ENCODE peak calls at places on chromosomes 11 and 22, in nine cellular contexts. N is right lobe of liver, R is uterus, G is transverse colon, P is ovary, Z is body of pancreas, W is Peyer's patch, E is prostate gland, J is A549. D is an unnamed sample. For H3K4me1, the result is how much of the 10 kb centered on the place peaks cover.

GRCh38 chr22:20585640-20586402 is 78.4 kb downstream of the MED15 start:
- DNase-seq in E (peak), P (no peak), Z (no peak), W (peak), G (no peak), N (no peak), J (no peak), R (no peak), D (no peak)

GRCh38 chr11:2929880-2930704 is 872 bp upstream of the PHLDA2 start:
- DNase-seq in Z (peak), W (peak), R (no peak), E (peak), J (peak), N (peak), P (peak), G (peak), D (peak)

GRCh38 chr11:2576536-2576935 is 123.3 kb downstream of the KCNQ1OT1 start:
- DNase-seq in P (no peak), N (peak), E (no peak), J (no peak), W (no peak), R (peak), Z (no peak), G (peak), D (no peak)

GRCh38 chr22:29541845-29542244 is 11.7 kb downstream of the THOC5 start:
- DNase-seq in P (no peak), W (no peak), E (no peak), G (no peak), J (no peak), Z (no peak), N (no peak), R (no peak), D (no peak)

GRCh38 chr11:80855975-80856524 is 1415.2 kb upstream of the TENM4 start:
- DNase-seq in P (no peak), E (no peak), R (no peak), Z (no peak), G (no peak), J (no peak), W (no peak), N (no peak), D (no peak)

GRCh38 chr22:20235453-20235991 is 32.6 kb downstream of the RTN4R start:
- DNase-seq in P (no peak), R (no peak), N (peak), E (no peak), J (no peak), G (no peak), W (no peak), Z (no peak), D (no peak)

GRCh38 chr11:24963879-24964278 is 467.0 kb downstream of the LUZP2 start:
- DNase-seq in E (no peak), N (no peak), W (no peak), Z (no peak), J (no peak), G (no peak), P (no peak), R (no peak), D (no peak)

GRCh38 chr11:4197112-4197511 is 102.5 kb downstream of the RRM1 start:
- DNase-seq in P (no peak), G (no peak), J (no peak), R (no peak), Z (no peak), E (no peak), W (no peak), N (no peak), D (no peak)

GRCh38 chr11:28461338-28461737 is 353.1 kb downstream of the METTL15 start:
- DNase-seq in R (no peak), G (no peak), P (no peak), W (no peak), J (no peak), N (no peak), E (no peak), Z (no peak), D (no peak)

GRCh38 chr11:79157738-79158137 is 283.1 kb downstream of the TENM4 start:
- DNase-seq in R (no peak), G (no peak), E (no peak), W (no peak), J (no peak), P (no peak), Z (no peak), N (no peak), D (no peak)

GRCh38 chr11:79159657-79160450 is 281.0 kb downstream of the TENM4 start:
- DNase-seq in R (no peak), N (no peak), G (no peak), Z (no peak), P (no peak), W (no peak), E (no peak), J (no peak), D (no peak)

GRCh38 chr11:79156031-79156430 is 284.8 kb downstream of the TENM4 start:
- DNase-seq in N (no peak), J (no peak), W (no peak), Z (peak), E (no peak), R (no peak), G (no peak), P (no peak), D (peak)

GRCh38 chr11:79165908-79166307 is 274.9 kb downstream of the TENM4 start:
- DNase-seq in R (no peak), W (no peak), P (no peak), Z (no peak), G (no peak), E (no peak), J (no peak), N (no peak), D (no peak)

DNA sequence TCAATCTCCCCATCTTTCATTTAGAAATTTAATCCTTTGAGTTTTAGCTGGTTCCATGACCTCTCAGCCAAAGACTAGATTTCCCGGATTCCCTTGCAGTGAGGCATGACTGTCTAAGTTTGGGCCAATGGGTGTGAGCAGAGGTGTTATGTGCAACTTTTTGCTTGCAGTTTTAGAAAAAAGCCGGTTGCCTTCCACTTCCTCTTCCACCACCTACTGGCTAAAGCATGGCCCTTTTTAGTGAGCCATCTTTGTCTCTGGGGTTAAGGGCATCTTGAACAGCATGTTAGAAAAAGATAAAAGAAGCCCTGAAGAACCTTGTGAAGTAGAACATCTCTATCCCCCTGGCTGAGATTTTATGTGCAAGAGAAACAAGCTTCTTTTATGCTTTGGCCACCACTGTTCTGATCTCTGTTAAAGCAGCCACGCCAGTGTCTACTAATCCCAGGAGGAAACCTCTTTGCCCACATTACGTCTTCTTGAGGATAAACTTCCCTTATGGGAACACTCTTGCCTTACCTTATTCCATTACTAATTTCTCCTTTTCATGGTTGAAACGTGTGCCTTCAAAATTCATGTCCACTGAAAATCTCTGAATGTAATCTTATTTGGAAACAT is 279.9 kb downstream of the TENM4 start:
- DNase-seq in Z (peak), R (no peak), N (no peak), P (no peak), E (peak), W (no peak), J (no peak), G (no peak), D (no peak)
- TF ChIP-seq CTCF in Z (no peak), R (no peak), N (no peak), P (no peak), E (peak), W (no peak), J (no peak), G (no peak), D (no peak)

GRCh38 chr22:24550028-24550901 is 4.7 kb downstream of the GUCD1 start:
- DNase-seq in Z (peak), P (no peak), R (no peak), N (peak), G (peak), W (peak), E (no peak), J (peak), D (no peak)
- H3K4me1 ChIP-seq in Z (half or more), P (under half), R (under half), N (half or more), G (half or more), W (under half), E (under half), J (under half), D (under half)

GRCh38 chr11:123188508-123189165 is 6.4 kb downstream of the CLMP start:
- DNase-seq in G (no peak), E (no peak), Z (no peak), R (no peak), P (no peak), J (no peak), N (no peak), W (no peak), D (peak)

GRCh38 chr11:123186291-123186690 is 8.8 kb downstream of the CLMP start:
- DNase-seq in E (no peak), P (no peak), Z (no peak), G (no peak), R (no peak), W (no peak), N (no peak), J (no peak), D (no peak)

GRCh38 chr11:123185326-123185725 is 9.7 kb downstream of the CLMP start:
- DNase-seq in R (no peak), N (no peak), P (no peak), G (no peak), E (no peak), J (no peak), Z (no peak), W (no peak), D (no peak)

GRCh38 chr11:123187221-123187620 is 7.8 kb downstream of the CLMP start:
- DNase-seq in J (no peak), E (no peak), G (no peak), N (no peak), P (no peak), R (no peak), W (no peak), Z (no peak), D (no peak)

DNA sequence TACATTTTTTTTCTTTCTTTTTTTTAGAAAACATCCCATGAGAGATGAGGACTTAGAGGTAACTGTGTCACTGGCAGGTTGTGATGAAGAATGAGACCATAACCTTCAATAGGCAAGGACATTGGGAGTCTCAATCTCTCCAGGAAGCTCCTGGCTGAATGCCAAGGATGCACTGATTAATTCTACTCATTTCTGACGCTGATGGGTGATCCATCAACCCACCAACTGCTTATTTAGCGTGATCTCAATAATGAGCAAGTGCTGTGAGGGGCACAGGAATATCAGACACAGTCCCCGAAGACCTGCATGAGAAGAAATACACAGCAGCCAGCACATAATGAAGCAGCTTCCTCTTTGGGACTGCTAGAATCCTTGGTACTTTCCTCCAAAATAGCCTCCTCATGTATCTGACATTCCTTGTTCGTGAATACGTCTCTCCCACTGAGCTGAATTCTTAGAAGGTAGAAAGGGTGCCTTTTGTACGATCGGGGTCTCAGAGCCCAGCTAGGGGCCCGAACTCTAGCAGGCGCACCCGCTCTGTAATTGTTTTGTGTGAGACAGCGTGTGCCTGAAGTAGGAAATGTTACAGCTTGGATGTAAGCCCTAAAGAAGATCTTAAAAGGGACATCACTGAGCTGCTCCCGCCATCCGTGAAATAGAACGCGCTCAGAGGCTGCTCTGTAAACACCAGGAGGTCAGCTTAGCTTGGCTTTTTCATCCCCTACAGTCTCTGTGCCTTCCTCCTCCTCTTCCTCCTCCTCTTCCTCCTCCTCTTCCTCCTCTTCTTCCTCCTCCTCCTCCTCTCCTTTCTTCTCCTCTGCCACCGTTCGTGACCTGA is 7.2 kb downstream of the CLMP start:
- DNase-seq in P (no peak), W (no peak), G (no peak), E (no peak), R (no peak), N (no peak), Z (no peak), J (no peak), D (no peak)
- TF ChIP-seq POLR2A in P (no peak), W (no peak), G (no peak), E (no peak), R (no peak), N (no peak), Z (no peak), J (no peak), D (no peak)

DNA sequence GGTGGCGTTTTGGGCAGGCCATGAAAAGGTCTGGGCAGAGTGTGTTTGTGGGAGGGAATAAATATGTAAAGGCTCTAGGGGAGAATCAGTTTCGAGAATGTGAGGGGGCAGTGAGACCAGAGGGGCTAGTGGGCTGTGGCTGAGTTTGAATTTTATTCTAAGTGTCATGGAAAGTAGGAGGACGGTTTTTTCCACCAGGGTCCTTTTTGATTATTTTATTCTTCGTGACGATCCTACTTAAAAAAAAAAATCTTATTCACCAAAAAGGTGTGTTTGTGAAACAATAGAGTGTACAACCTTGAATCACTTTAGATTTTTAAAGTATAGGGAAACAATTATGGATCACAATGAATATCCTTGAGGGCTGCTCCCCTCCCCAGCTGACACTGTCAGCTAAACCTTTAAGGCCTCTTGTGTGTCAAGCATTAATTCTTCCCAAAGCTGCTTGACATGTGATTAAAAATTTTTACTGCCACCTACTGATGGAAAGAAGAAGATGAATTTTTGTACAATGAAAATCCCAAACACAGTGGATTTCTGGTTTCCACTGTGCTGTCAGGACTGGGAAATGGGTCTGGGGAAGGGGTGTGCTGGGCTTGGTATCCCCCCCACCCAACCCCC is 107.5 kb upstream of the OR4B1 start:
- DNase-seq in E (no peak), P (no peak), G (no peak), N (no peak), Z (no peak), W (no peak), R (no peak), J (peak), D (no peak)
- TF ChIP-seq CTCF in E (peak), P (no peak), G (peak), N (peak), Z (no peak), W (peak), R (no peak), J (peak), D (no peak)

DNA sequence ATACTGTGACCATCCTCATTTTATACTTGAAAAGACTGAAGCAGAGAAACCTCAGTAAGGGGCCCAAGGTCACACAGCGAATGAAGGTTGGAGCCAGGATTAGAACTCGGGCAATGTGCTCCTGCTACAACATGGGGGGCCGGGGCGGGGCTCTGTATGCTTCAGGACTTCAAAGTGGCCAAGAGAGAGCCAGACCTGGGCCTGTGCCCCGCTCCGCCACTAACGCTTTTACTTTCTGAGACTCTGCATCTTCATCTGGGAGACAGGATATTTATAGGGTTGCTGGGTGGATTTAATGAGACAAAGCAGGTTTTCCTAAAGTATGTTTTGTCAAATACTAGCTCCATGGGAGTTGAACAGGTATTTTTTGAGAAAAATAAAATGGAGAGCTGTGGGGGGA is 33.9 kb upstream of the LYVE1 start:
- DNase-seq in J (no peak), R (no peak), P (no peak), G (no peak), Z (no peak), N (no peak), E (no peak), W (no peak), D (no peak)
- H3K4me1 ChIP-seq in J (under half), R (under half), P (under half), G (under half), Z (under half), N (under half), E (under half), W (under half), D (under half)

GRCh38 chr22:33962409-33962808 is 42.1 kb upstream of the LARGE1 start:
- DNase-seq in J (no peak), E (no peak), N (no peak), R (no peak), G (no peak), Z (no peak), W (no peak), P (no peak), D (no peak)
- TF ChIP-seq POLR2A in J (no peak), E (no peak), N (no peak), R (no peak), G (no peak), Z (no peak), W (no peak), P (no peak), D (no peak)

D was measured in thyroid gland.